ENCODE peak calls at places on chromosomes 3 and 15, in five cellular contexts. One of them, this sample, is unnamed.

GRCh38 chr3:162769559-162769958 is 1273.0 kb downstream of the OTOL1 start:
- DNase-seq in H4: no peak
- DNase-seq in activated T-helper 1 cell treated with anti-CD3 and anti-CD28 coated beads, Interleukin-2, amount 50 U/mL, for 16 hours: no peak
- DNase-seq in NCI-H345: no peak
- DNase-seq in stimulated activated CD8-positive, alpha-beta memory T cell treated with anti-CD3 and anti-CD28 coated beads, Interleukin-15, amount 100 ng/mL, for 24 hours: no peak
- DNase-seq in this sample: no peak

GRCh38 chr15:40002295-40002694 is 36.7 kb downstream of the SRP14 start:
- DNase-seq in H4: no peak
- DNase-seq in activated T-helper 1 cell treated with anti-CD3 and anti-CD28 coated beads, Interleukin-2, amount 50 U/mL, for 16 hours: no peak
- DNase-seq in NCI-H345: no peak
- DNase-seq in stimulated activated CD8-positive, alpha-beta memory T cell treated with anti-CD3 and anti-CD28 coated beads, Interleukin-15, amount 100 ng/mL, for 24 hours: no peak
- DNase-seq in this sample: no peak

GRCh38 chr15:68614621-68615035 is 35.8 kb downstream of the CORO2B start:
- DNase-seq in H4: no peak
- DNase-seq in activated T-helper 1 cell treated with anti-CD3 and anti-CD28 coated beads, Interleukin-2, amount 50 U/mL, for 16 hours: no peak
- DNase-seq in NCI-H345: no peak
- DNase-seq in stimulated activated CD8-positive, alpha-beta memory T cell treated with anti-CD3 and anti-CD28 coated beads, Interleukin-15, amount 100 ng/mL, for 24 hours: no peak
- DNase-seq in this sample: no peak

GRCh38 chr15:26311710-26312236 is 448.6 kb upstream of the ATP10A start:
- DNase-seq in H4: no peak
- DNase-seq in activated T-helper 1 cell treated with anti-CD3 and anti-CD28 coated beads, Interleukin-2, amount 50 U/mL, for 16 hours: no peak
- DNase-seq in NCI-H345: no peak
- DNase-seq in stimulated activated CD8-positive, alpha-beta memory T cell treated with anti-CD3 and anti-CD28 coated beads, Interleukin-15, amount 100 ng/mL, for 24 hours: no peak
- DNase-seq in this sample: no peak

GRCh38 chr3:107249132-107249531 is 128.1 kb upstream of the CCDC54 start:
- DNase-seq in H4: no peak
- DNase-seq in activated T-helper 1 cell treated with anti-CD3 and anti-CD28 coated beads, Interleukin-2, amount 50 U/mL, for 16 hours: no peak
- DNase-seq in NCI-H345: no peak
- DNase-seq in stimulated activated CD8-positive, alpha-beta memory T cell treated with anti-CD3 and anti-CD28 coated beads, Interleukin-15, amount 100 ng/mL, for 24 hours: no peak
- DNase-seq in this sample: no peak

GRCh38 chr3:86895202-86895601 is 95.7 kb downstream of the VGLL3 start:
- DNase-seq in H4: no peak
- DNase-seq in activated T-helper 1 cell treated with anti-CD3 and anti-CD28 coated beads, Interleukin-2, amount 50 U/mL, for 16 hours: no peak
- DNase-seq in NCI-H345: no peak
- DNase-seq in stimulated activated CD8-positive, alpha-beta memory T cell treated with anti-CD3 and anti-CD28 coated beads, Interleukin-15, amount 100 ng/mL, for 24 hours: no peak
- DNase-seq in this sample: no peak

GRCh38 chr3:59433546-59433945 is 383.7 kb upstream of the CFAP20DC start:
- DNase-seq in H4: no peak
- DNase-seq in activated T-helper 1 cell treated with anti-CD3 and anti-CD28 coated beads, Interleukin-2, amount 50 U/mL, for 16 hours: no peak
- DNase-seq in NCI-H345: no peak
- DNase-seq in stimulated activated CD8-positive, alpha-beta memory T cell treated with anti-CD3 and anti-CD28 coated beads, Interleukin-15, amount 100 ng/mL, for 24 hours: no peak
- DNase-seq in this sample: no peak

GRCh38 chr15:64524778-64525177 is 64.4 kb downstream of the ZNF609 start:
- DNase-seq in H4: peak
- DNase-seq in activated T-helper 1 cell treated with anti-CD3 and anti-CD28 coated beads, Interleukin-2, amount 50 U/mL, for 16 hours: no peak
- DNase-seq in NCI-H345: no peak
- DNase-seq in stimulated activated CD8-positive, alpha-beta memory T cell treated with anti-CD3 and anti-CD28 coated beads, Interleukin-15, amount 100 ng/mL, for 24 hours: no peak
- DNase-seq in this sample: no peak

GRCh38 chr3:190032924-190033323 is 87.8 kb downstream of the P3H2 start:
- DNase-seq in H4: no peak
- DNase-seq in activated T-helper 1 cell treated with anti-CD3 and anti-CD28 coated beads, Interleukin-2, amount 50 U/mL, for 16 hours: no peak
- DNase-seq in NCI-H345: no peak
- DNase-seq in stimulated activated CD8-positive, alpha-beta memory T cell treated with anti-CD3 and anti-CD28 coated beads, Interleukin-15, amount 100 ng/mL, for 24 hours: no peak
- DNase-seq in this sample: no peak

GRCh38 chr3:15015456-15015855 is 49.7 kb downstream of the MRPS25 start:
- DNase-seq in H4: no peak
- DNase-seq in activated T-helper 1 cell treated with anti-CD3 and anti-CD28 coated beads, Interleukin-2, amount 50 U/mL, for 16 hours: no peak
- DNase-seq in NCI-H345: no peak
- DNase-seq in stimulated activated CD8-positive, alpha-beta memory T cell treated with anti-CD3 and anti-CD28 coated beads, Interleukin-15, amount 100 ng/mL, for 24 hours: no peak
- DNase-seq in this sample: no peak

GRCh38 chr15:34603095-34603494 is 19.6 kb upstream of the GOLGA8B start:
- DNase-seq in H4: no peak
- DNase-seq in activated T-helper 1 cell treated with anti-CD3 and anti-CD28 coated beads, Interleukin-2, amount 50 U/mL, for 16 hours: no peak
- DNase-seq in NCI-H345: no peak
- DNase-seq in stimulated activated CD8-positive, alpha-beta memory T cell treated with anti-CD3 and anti-CD28 coated beads, Interleukin-15, amount 100 ng/mL, for 24 hours: no peak
- DNase-seq in this sample: no peak

GRCh38 chr15:87744815-87745214 is 511.7 kb downstream of the NTRK3 start:
- DNase-seq in H4: no peak
- DNase-seq in activated T-helper 1 cell treated with anti-CD3 and anti-CD28 coated beads, Interleukin-2, amount 50 U/mL, for 16 hours: no peak
- DNase-seq in NCI-H345: no peak
- DNase-seq in stimulated activated CD8-positive, alpha-beta memory T cell treated with anti-CD3 and anti-CD28 coated beads, Interleukin-15, amount 100 ng/mL, for 24 hours: no peak
- DNase-seq in this sample: no peak

GRCh38 chr3:116201032-116201690 is 244.1 kb downstream of the LSAMP start:
- DNase-seq in H4: no peak
- DNase-seq in activated T-helper 1 cell treated with anti-CD3 and anti-CD28 coated beads, Interleukin-2, amount 50 U/mL, for 16 hours: no peak
- DNase-seq in NCI-H345: no peak
- DNase-seq in stimulated activated CD8-positive, alpha-beta memory T cell treated with anti-CD3 and anti-CD28 coated beads, Interleukin-15, amount 100 ng/mL, for 24 hours: no peak
- DNase-seq in this sample: no peak

GRCh38 chr3:180138871-180139270 is 102.1 kb upstream of the PEX5L start:
- DNase-seq in H4: no peak
- DNase-seq in activated T-helper 1 cell treated with anti-CD3 and anti-CD28 coated beads, Interleukin-2, amount 50 U/mL, for 16 hours: no peak
- DNase-seq in NCI-H345: no peak
- DNase-seq in stimulated activated CD8-positive, alpha-beta memory T cell treated with anti-CD3 and anti-CD28 coated beads, Interleukin-15, amount 100 ng/mL, for 24 hours: no peak
- DNase-seq in this sample: no peak

GRCh38 chr3:63141-63845 is 133.3 kb upstream of the CHL1 start:
- DNase-seq in H4: peak
- DNase-seq in activated T-helper 1 cell treated with anti-CD3 and anti-CD28 coated beads, Interleukin-2, amount 50 U/mL, for 16 hours: no peak
- DNase-seq in NCI-H345: peak
- DNase-seq in stimulated activated CD8-positive, alpha-beta memory T cell treated with anti-CD3 and anti-CD28 coated beads, Interleukin-15, amount 100 ng/mL, for 24 hours: no peak
- DNase-seq in this sample: no peak

This sample was measured in coronary artery.